ENCODE peak calls at places on chromosomes 3 and 15, in seven cellular contexts. V is GM12878, D is SK-N-MC, O is HepG2, R is K562, N is GM23338, S is GM23248. I is an unnamed sample.

GRCh38 chr15:57522148-57522547 is 69.6 kb upstream of the MYZAP start:
- DNase-seq in O (no peak), D (no peak), V (no peak), R (no peak), N (no peak), S (no peak), I (no peak)

GRCh38 chr15:29681486-29681845 is 140.8 kb downstream of the TJP1 start:
- DNase-seq in D (no peak), V (no peak), N (no peak), O (no peak), S (no peak), R (no peak), I (no peak)

GRCh38 chr3:42153039-42153438 is 61.9 kb downstream of the TRAK1 start:
- DNase-seq in N (no peak), O (no peak), R (no peak), V (no peak), D (no peak), S (no peak), I (no peak)

GRCh38 chr15:67196222-67196621 is 58.2 kb downstream of the AAGAB start:
- DNase-seq in O (no peak), S (peak), R (no peak), D (no peak), N (no peak), V (no peak), I (no peak)

GRCh38 chr3:189836795-189837194 is 205.6 kb downstream of the TP63 start:
- DNase-seq in R (no peak), D (no peak), N (no peak), O (no peak), V (no peak), S (no peak), I (no peak)

GRCh38 chr3:129723558-129724324 is 117.3 kb upstream of the PLXND1 start:
- DNase-seq in R (no peak), O (no peak), N (no peak), V (no peak), D (no peak), S (peak), I (peak)

GRCh38 chr3:52240059-52240885 is 1.3 kb upstream of the TWF2 start:
- DNase-seq in S (peak), O (peak), N (peak), R (peak), D (peak), V (no peak), I (peak)

GRCh38 chr3:24258727-24259600 is 235.7 kb downstream of the THRB start:
- DNase-seq in O (no peak), R (no peak), S (no peak), V (no peak), D (no peak), N (no peak), I (no peak)

GRCh38 chr3:115590873-115591272 is 32.4 kb upstream of the GAP43 start:
- DNase-seq in V (no peak), O (no peak), R (no peak), D (no peak), S (no peak), N (no peak), I (no peak)

GRCh38 chr3:99842826-99843589 is 25.3 kb downstream of the CMSS1 start:
- DNase-seq in V (no peak), N (peak), O (peak), S (peak), R (peak), D (peak), I (peak)

GRCh38 chr3:12342151-12342550 is 53.3 kb downstream of the PPARG start:
- DNase-seq in R (no peak), S (no peak), O (no peak), D (no peak), N (no peak), V (no peak), I (no peak)

GRCh38 chr3:107520535-107520934 is 2.2 kb upstream of the BBX start:
- DNase-seq in R (peak), D (no peak), N (no peak), S (no peak), O (no peak), V (no peak), I (no peak)
- TF ChIP-seq EZH2 in R (no peak), D (no peak), N (no peak), S (no peak), O (no peak), V (no peak), I (no peak)

DNA sequence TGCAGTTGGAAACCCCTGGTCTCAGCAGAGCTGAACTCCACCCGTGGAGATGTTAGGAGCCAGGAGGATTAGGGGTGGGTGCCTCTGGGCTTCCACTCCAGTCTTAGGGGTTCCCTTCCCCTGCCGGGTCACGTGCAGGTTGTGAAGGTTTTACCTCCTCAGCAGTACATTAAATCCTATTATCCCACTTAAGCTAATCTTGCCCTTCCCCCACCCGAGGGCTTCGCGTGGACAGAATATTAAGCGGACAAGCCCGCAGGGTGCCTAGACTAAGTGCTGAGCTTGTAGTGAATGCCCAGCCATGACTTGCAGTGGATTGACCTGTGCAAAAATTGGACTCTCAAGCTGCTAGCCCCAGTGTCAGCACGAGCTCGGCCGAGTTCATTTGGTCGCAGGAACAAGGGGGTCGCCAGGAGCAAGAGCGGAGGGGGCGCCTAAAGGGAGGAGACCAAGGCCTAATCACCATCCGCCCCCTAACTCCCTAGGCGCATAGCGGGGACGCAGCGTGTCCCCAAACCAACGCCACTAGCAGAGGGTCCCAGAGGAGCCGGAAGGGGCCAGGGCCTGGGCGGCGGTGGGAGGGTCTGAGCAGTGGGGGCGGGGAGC is 493 bp upstream of the SEMA4B start:
- DNase-seq in S (no peak), V (no peak), N (no peak), D (no peak), O (no peak), R (no peak), I (no peak)
- H3K27ac ChIP-seq in S (no peak), V (peak), N (peak), D (no peak), O (peak), R (peak), I (no peak)

DNA sequence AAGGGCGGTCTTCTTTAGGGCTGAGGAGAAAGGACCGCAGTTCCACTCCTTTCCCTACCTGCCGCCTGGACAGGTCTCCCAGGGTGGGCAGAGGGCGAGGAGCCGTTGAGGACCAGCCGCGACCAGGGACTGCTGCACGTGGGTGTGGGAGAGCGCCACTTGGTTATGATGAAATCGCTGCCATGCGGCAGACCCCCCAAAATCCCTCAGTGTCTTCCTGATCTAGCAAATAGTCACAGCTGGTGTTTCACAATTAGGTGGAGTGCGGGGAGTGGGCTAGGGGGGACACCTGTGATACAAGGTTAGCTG is 1.5 kb downstream of the C3orf80 start:
- DNase-seq in N (no peak), O (no peak), D (no peak), V (no peak), R (no peak), S (no peak), I (no peak)
- TF ChIP-seq EZH2 in N (no peak), O (no peak), D (no peak), V (no peak), R (no peak), S (peak), I (peak)

GRCh38 chr15:78010112-78010511 is 67.4 kb downstream of the TBC1D2B start:
- DNase-seq in O (no peak), S (no peak), V (no peak), R (no peak), N (no peak), D (no peak), I (no peak)
- H3K27ac ChIP-seq in O (no peak), S (no peak), V (no peak), R (no peak), N (no peak), D (no peak), I (no peak)

DNA sequence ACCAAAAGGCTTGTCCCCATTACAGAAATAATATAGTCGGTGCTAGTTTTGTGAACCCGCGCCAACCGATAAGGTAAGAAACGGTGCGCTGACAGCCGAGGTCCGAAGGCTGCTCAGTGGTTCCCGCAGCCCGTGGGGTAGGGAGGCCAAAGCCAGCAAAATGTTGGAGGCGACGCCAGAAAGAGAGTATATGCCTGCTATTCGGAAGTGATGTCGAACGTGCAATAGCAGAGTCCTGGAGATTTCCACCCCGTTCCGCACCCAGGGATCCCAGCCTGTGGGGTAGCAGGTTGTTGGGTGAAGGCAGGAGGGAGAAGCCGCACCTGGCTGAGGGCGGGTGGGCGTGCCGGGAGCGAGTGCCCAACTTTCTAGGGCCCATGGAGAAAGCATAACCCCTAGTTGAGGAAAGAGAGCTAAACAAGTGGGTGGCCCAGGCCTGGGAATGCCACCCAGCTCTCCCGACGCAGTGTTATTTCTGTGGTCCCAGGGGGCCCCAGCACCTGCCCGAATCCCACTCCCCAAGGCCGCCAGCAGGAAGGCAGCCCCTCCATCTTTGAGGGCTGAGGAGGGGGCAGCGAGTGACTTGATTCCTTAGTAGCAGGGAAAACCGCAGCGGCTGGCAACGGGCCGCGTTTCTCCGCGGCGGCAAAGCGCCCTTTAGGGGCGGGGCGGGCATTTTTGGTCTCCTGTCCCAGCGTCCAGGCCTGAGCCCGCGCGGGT is 7.9 kb upstream of the SOX2 start:
- DNase-seq in N (peak), S (no peak), D (no peak), V (no peak), R (no peak), O (no peak), I (no peak)
- TF ChIP-seq EZH2 in N (no peak), S (no peak), D (no peak), V (no peak), R (no peak), O (peak), I (peak)

DNA sequence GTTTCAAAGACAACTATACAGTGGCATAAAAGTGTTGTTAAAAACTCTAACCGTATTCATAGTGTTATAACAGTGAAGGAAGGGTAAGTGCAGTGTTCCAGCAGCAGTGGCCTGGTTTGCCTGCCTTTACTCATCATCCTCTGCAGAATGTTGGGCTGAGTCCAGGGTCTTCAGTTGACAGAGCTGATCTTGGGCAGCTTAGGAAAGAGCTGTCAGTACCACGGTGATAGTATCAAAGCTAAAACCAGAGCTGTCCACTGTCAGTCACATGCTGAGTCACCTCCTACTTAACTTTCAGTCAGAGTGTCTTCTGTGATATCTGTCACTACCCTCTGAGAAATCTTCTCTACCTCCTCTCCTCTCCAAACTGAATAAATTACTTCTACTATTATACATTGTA is 241.9 kb downstream of the ZIC1 start:
- DNase-seq in D (no peak), O (no peak), V (no peak), S (peak), R (no peak), N (no peak), I (no peak)
- H3K27ac ChIP-seq in D (no peak), O (no peak), V (no peak), S (no peak), R (no peak), N (no peak), I (no peak)

GRCh38 chr3:196968233-196969000 is at the start of gene PIGZ:
- DNase-seq in R (peak), O (no peak), N (peak), V (no peak), D (no peak), S (peak), I (peak)
- TF ChIP-seq EZH2 in R (no peak), O (no peak), N (peak), V (no peak), D (no peak), S (no peak), I (no peak)

I was measured in mammary epithelial cell.